ENCODE peak calls at places on chromosomes 5 and 9, in ten cellular contexts. H is kidney epithelial cell, S is tibial artery, W is GM23338, L is PC-9, U is Panc1, T is esophagus muscularis mucosa, D is tibial nerve, P is right atrium auricular region, V is psoas muscle. E is an unnamed sample. For H3K27me3, the result is how much of the 10 kb centered on the place peaks cover.

GRCh38 chr9:112046181-112046580 is 128.9 kb downstream of the SUSD1 start:
- DNase-seq in T (no peak), V (no peak), P (no peak), H (peak), D (no peak), W (no peak), S (no peak), U (no peak), L (peak), E (no peak)

GRCh38 chr5:116626272-116626723 is 51.7 kb upstream of the SEMA6A start:
- DNase-seq in S (peak), D (peak), H (no peak), P (peak), W (no peak), V (peak), L (no peak), U (no peak), T (peak), E (peak)

GRCh38 chr5:29697786-29698414 is 1495.6 kb upstream of the CDH6 start:
- DNase-seq in V (no peak), S (no peak), L (no peak), U (peak), H (no peak), P (no peak), T (no peak), D (no peak), W (peak), E (no peak)

GRCh38 chr9:5971740-5972139 is 43.7 kb downstream of the RANBP6 start:
- DNase-seq in H (no peak), W (no peak), P (no peak), S (no peak), V (no peak), T (no peak), U (no peak), D (no peak), L (no peak), E (no peak)

GRCh38 chr9:4984171-4984570 is 901 bp upstream of the JAK2 start:
- DNase-seq in W (no peak), V (no peak), T (no peak), P (no peak), U (no peak), S (no peak), D (no peak), L (no peak), H (no peak), E (no peak)

GRCh38 chr5:51990241-51990640 is 607.0 kb downstream of the ISL1 start:
- DNase-seq in U (no peak), T (no peak), H (no peak), W (no peak), L (no peak), V (no peak), S (no peak), D (no peak), P (no peak), E (no peak)

GRCh38 chr9:91001146-91001611 is 199.6 kb downstream of the SYK start:
- DNase-seq in D (no peak), V (no peak), W (no peak), H (peak), U (no peak), T (no peak), L (peak), S (no peak), P (no peak), E (no peak)

GRCh38 chr9:125472926-125473701 is 211.5 kb downstream of the GAPVD1 start:
- DNase-seq in V (no peak), L (no peak), U (no peak), D (no peak), S (no peak), H (no peak), T (no peak), P (no peak), W (peak), E (no peak)

GRCh38 chr9:111305914-111306313 is 24.1 kb downstream of the OR2K2 start:
- DNase-seq in L (no peak), V (no peak), T (no peak), S (no peak), H (no peak), P (no peak), W (no peak), D (no peak), U (no peak), E (no peak)

GRCh38 chr9:4689687-4690104 is 10.3 kb downstream of the CDC37L1 start:
- DNase-seq in D (no peak), P (no peak), W (no peak), U (no peak), V (no peak), H (no peak), T (no peak), L (peak), S (no peak), E (no peak)

GRCh38 chr9:74777136-74777879 is 110.4 kb downstream of the TRPM6 start:
- DNase-seq in S (peak), W (peak), T (no peak), L (peak), H (peak), P (peak), U (no peak), V (peak), D (peak), E (peak)

GRCh38 chr9:70924380-70924779 is 197.0 kb downstream of the TRPM3 start:
- DNase-seq in D (no peak), V (no peak), T (no peak), S (no peak), P (no peak), U (no peak), L (no peak), W (no peak), H (no peak), E (no peak)

GRCh38 chr9:12935714-12936113 is 160.9 kb downstream of the LURAP1L start:
- DNase-seq in U (no peak), H (no peak), T (no peak), V (no peak), S (no peak), D (no peak), P (no peak), L (no peak), W (no peak), E (no peak)

GRCh38 chr9:37036237-37037136 is 2.4 kb upstream of the PAX5 start:
- DNase-seq in S (no peak), P (no peak), V (no peak), W (peak), H (no peak), U (no peak), L (no peak), D (no peak), T (no peak), E (no peak)

GRCh38 chr9:37037137-37037743 is 3.2 kb upstream of the PAX5 start:
- DNase-seq in P (no peak), S (no peak), T (no peak), U (no peak), H (no peak), D (no peak), L (no peak), W (peak), V (no peak), E (no peak)

GRCh38 chr9:37034938-37035471 is 937 bp upstream of the PAX5 start:
- DNase-seq in L (no peak), V (no peak), D (no peak), U (no peak), P (no peak), W (peak), S (no peak), T (no peak), H (no peak), E (no peak)

GRCh38 chr9:37034320-37034937 is 361 bp upstream of the PAX5 start:
- DNase-seq in V (no peak), U (no peak), W (peak), T (no peak), H (no peak), S (no peak), P (no peak), D (no peak), L (no peak), E (no peak)

DNA sequence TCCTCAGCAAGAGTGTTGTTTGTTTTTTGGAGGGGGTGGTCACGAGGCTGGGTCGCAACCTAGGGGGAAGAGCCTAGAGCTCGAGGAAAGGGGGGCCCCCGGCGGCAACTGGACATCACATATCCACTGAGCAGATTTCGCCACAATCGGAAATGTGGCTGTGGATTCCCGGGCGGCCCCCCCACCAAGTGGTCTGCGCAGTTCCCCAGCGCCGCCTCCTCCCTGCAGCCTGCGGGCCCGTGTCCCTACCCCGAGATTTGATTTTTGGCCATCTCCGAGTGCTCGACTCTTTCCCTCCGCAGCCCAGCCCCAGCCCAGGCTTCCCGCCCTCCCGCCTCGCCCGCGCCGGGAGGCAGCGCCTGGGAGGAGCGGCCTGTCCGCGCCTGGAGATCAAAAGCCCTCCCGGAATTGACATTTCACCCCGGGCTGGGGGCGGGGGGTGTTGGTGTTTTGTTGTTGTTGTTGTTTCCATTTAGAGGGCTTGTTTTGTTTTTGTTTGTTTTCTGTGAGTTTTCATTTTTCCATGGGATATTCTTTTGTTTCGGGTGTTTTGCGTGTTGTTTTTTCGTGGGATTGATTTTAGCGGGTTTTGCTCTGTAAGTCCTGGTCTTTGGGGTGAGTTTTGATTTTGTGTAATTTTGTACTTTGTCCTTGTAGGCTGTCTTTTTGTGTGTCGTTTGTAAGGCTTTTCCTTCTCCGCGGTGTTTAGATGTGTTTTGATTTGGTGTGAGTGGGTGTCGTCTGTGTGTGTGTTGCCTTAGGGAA is 1.6 kb upstream of the PAX5 start:
- DNase-seq in T (no peak), W (peak), D (no peak), H (no peak), P (no peak), U (no peak), S (no peak), V (no peak), L (no peak), E (no peak)
- H3K4me3 ChIP-seq in T (peak), W (peak), D (no peak), H (no peak), P (peak), U (peak), S (no peak), V (no peak), L (no peak), E (peak)

GRCh38 chr9:2367970-2368369 is 253.6 kb upstream of the VLDLR start:
- DNase-seq in W (no peak), U (no peak), V (no peak), H (no peak), D (no peak), S (no peak), T (no peak), P (no peak), L (no peak), E (no peak)
- TF ChIP-seq CTCF in W (peak), U (no peak), V (no peak), H (no peak), D (no peak), S (no peak), T (no peak), P (no peak), L (no peak), E (no peak)

DNA sequence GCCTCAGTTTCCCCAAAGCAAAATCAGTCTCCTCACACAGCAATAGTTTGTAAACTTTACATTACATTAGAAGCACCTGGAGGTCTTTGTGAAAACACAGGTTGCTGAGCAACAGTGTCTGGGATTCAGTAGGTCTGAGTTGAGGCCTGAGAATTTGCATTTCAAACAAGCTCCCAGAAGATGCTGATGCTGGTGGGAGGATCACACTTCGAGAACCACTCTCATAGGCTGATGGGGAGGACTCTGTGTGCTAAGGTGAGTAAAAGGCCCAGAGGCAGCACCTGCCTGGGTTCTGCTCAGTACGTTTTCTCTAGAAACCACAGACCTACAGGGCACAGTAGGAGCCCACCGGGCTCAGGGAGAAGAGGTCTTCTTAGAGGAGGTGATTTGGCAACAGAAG is 24.6 kb upstream of the DENND1A start:
- DNase-seq in H (no peak), T (no peak), V (no peak), P (no peak), S (no peak), L (no peak), D (no peak), U (no peak), W (peak), E (no peak)
- H3K27me3 ChIP-seq in H (under half), T (under half), V (under half), P (under half), S (under half), L (under half), D (under half), U (under half), W (under half), E (under half)

DNA sequence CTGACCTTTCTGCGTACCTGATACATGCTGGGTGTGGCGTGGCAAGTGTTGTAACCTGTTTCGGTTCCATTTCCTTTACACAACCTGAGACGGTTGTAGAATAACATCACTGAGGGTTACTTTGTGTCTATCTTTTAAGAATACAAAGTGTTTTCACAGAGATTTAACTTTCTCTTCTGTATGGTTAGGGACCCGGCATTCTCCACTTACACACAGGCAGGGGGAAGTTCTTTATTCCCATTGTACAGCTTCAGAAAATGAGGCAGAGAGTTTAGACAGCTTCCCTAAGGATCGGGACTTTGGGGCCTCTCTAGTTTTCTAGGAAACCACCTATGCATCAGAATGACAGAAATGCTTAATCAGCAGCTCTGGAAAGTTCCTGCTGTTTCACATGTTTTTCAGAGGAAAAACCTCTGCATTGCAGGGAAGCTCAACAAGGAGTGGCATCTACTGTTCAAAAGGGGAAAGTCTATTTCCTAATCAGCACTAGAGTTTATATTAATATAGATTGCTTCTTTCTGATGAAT is 41.3 kb downstream of the CAST start:
- DNase-seq in P (no peak), S (no peak), H (no peak), W (peak), V (no peak), T (no peak), U (no peak), L (peak), D (no peak), E (no peak)
- H3K4me3 ChIP-seq in P (peak), S (peak), H (peak), W (peak), V (peak), T (peak), U (peak), L (peak), D (peak), E (peak)

GRCh38 chr9:109072810-109073435 is 46.8 kb downstream of the TMEM245 start:
- DNase-seq in H (no peak), P (no peak), S (no peak), T (no peak), V (no peak), W (no peak), L (no peak), D (no peak), U (no peak), E (no peak)

GRCh38 chr9:109074236-109074889 is 45.4 kb downstream of the TMEM245 start:
- DNase-seq in S (no peak), W (no peak), U (no peak), P (no peak), D (no peak), L (no peak), V (no peak), H (no peak), T (no peak), E (no peak)

GRCh38 chr9:109068764-109069163 is 51.0 kb downstream of the TMEM245 start:
- DNase-seq in P (no peak), U (no peak), W (no peak), V (no peak), H (no peak), S (no peak), L (no peak), T (no peak), D (no peak), E (no peak)

GRCh38 chr9:109072133-109072692 is 47.5 kb downstream of the TMEM245 start:
- DNase-seq in S (no peak), L (no peak), V (no peak), P (no peak), T (no peak), W (no peak), H (no peak), U (no peak), D (no peak), E (no peak)
- TF ChIP-seq CTCF in S (no peak), L (no peak), V (no peak), P (no peak), T (no peak), W (no peak), H (no peak), U (no peak), D (no peak), E (no peak)

DNA sequence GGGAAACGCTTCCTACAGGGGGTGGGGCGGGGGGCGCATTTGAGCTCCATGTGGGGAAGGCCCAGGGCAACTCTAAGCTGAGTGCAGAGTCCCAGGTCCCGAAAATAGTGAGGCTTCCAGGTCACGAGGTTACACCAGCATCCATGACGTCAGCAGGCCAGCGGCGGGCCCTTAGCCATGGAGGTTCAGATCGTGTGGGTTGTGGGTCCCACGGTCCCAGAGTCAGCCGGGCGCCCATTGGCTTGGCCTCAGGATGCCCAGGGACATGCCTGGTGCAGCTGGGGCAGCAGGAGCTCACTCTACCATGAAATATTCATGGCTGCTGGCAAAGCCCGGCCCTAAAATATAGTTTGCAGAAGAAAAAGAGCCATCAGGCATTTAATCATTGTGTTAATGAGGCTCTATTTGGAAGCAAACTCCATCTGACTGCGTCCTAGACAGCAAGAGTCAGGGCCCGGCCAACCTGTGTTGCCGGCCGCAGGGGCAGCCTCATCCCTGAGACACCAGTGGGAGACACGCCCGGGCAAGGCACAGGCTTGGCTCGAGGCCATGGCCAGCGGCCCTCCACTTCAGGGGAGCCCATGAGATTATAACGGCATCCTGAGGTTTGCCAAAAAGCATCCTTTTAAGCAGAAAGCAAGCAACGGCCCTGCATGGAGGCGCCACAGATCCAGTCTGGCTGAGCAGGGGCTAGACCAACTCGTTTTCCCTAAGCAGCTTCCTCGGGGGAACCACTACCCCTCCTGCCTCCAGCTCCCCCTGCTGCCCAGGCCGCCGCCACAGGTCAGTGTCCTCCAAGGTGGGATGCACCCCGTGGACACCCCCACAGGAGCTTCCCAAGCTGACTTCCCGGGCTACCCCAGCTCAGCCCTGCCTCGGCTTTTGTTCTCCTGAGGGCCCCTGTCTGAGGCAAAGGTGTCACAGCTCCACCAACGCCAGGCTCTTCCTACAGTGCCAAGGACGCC is 108.9 kb upstream of the PPP1R26 start:
- DNase-seq in U (no peak), D (no peak), V (no peak), H (no peak), S (no peak), P (no peak), L (no peak), W (no peak), T (no peak), E (no peak)
- H3K27me3 ChIP-seq in U (under half), D (under half), V (half or more), H (under half), S (under half), P (under half), L (half or more), W (under half), T (under half), E (under half)

GRCh38 chr9:101878734-101879133 is 140.3 kb upstream of the GRIN3A start:
- DNase-seq in L (no peak), P (no peak), H (no peak), T (no peak), U (no peak), D (no peak), V (no peak), S (no peak), W (no peak), E (no peak)

GRCh38 chr9:101877439-101877838 is 139.0 kb upstream of the GRIN3A start:
- DNase-seq in D (no peak), P (no peak), W (no peak), S (no peak), L (no peak), H (no peak), T (no peak), V (no peak), U (no peak), E (no peak)

GRCh38 chr9:101881508-101881907 is 143.1 kb upstream of the GRIN3A start:
- DNase-seq in S (no peak), L (no peak), P (no peak), U (no peak), D (no peak), T (no peak), H (no peak), W (no peak), V (no peak), E (no peak)

DNA sequence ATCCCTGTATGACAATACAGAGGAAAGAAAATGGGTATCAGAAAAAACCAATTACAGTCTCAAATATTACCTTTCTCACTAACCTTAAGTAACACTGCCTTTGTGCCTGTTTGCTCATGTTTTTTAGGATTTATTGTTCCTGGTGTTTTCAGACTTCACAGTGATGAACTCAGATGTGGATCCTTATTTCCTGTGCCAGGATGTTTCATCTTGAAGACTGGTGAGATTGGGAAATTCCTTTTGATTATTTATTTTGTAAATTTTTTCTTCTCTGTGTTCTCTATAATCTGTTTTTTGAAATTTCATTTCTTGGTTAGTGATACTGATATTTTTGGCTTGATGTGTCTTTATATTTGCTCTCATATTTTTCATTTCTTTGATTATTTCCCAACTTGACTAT is 142.4 kb upstream of the GRIN3A start:
- DNase-seq in D (no peak), L (no peak), P (no peak), S (no peak), V (no peak), T (no peak), W (no peak), U (no peak), H (no peak), E (no peak)
- H3K4me3 ChIP-seq in D (no peak), L (no peak), P (no peak), S (no peak), V (no peak), T (no peak), W (no peak), U (no peak), H (no peak), E (no peak)

GRCh38 chr5:32473072-32473471 is 28.5 kb upstream of the ZFR start:
- DNase-seq in P (no peak), U (no peak), D (no peak), H (no peak), W (no peak), V (no peak), T (no peak), L (no peak), S (no peak), E (no peak)

GRCh38 chr5:32476891-32477290 is 32.4 kb upstream of the ZFR start:
- DNase-seq in S (no peak), V (no peak), L (no peak), U (no peak), H (no peak), D (no peak), T (no peak), P (no peak), W (no peak), E (no peak)

GRCh38 chr5:32475338-32476097 is 31.0 kb upstream of the ZFR start:
- DNase-seq in L (no peak), T (no peak), D (no peak), W (peak), H (no peak), S (no peak), V (no peak), U (no peak), P (no peak), E (no peak)

GRCh38 chr5:32471784-32472183 is 27.2 kb upstream of the ZFR start:
- DNase-seq in L (no peak), U (no peak), P (no peak), W (peak), H (no peak), T (no peak), V (no peak), D (no peak), S (no peak), E (no peak)

GRCh38 chr5:32474201-32474854 is 29.8 kb upstream of the ZFR start:
- DNase-seq in H (no peak), V (no peak), S (no peak), T (no peak), W (no peak), D (no peak), L (no peak), U (no peak), P (no peak), E (no peak)
- TF ChIP-seq CTCF in H (no peak), V (no peak), S (no peak), T (no peak), W (no peak), D (no peak), L (no peak), U (no peak), P (no peak), E (no peak)

E was measured in dorsolateral prefrontal cortex.